ENCODE peak calls at places on chromosomes 12 and 14, in ten cellular contexts. K is dermis microvascular lymphatic vessel endothelial cell; H is effector memory CD8-positive, alpha-beta T cell; Y is bronchial epithelial cell; W is A673; S is stimulated activated CD4-positive, alpha-beta T cell treated with anti-CD3 and anti-CD28 coated beads, Interleukin-4, amount 100 ng/mL, for 24 hours; V is NCI-H1092 treated with DMSO at 0.1 percent for 48 hours; N is endodermal cell; T is activated T-cell treated with anti-CD3 and anti-CD28 coated beads for 1 hour; X is GM19239. I is an unnamed sample.

GRCh38 chr14:76877871-76878270 is 51.7 kb downstream of the LRRC74A start:
- DNase-seq in N (no peak), V (no peak), W (no peak), X (no peak), K (no peak), S (no peak), H (no peak), Y (no peak), T (no peak), I (no peak)

GRCh38 chr12:42807766-42808165 is 218.2 kb upstream of the PRICKLE1 start:
- DNase-seq in T (no peak), V (no peak), X (no peak), W (no peak), H (no peak), S (no peak), Y (no peak), K (no peak), N (peak), I (no peak)

GRCh38 chr12:123094349-123095073 is 56.4 kb downstream of the PITPNM2 start:
- DNase-seq in S (no peak), N (no peak), K (no peak), H (no peak), Y (peak), T (no peak), W (no peak), V (no peak), X (no peak), I (no peak)

GRCh38 chr14:44700694-44701093 is 193.6 kb upstream of the FSCB start:
- DNase-seq in H (no peak), X (no peak), W (no peak), Y (no peak), T (no peak), V (no peak), K (no peak), N (no peak), S (no peak), I (no peak)

GRCh38 chr14:106585692-106586091 is 1059.3 kb downstream of the TMEM121 start:
- DNase-seq in K (no peak), X (no peak), S (no peak), H (no peak), W (no peak), Y (no peak), N (no peak), T (no peak), V (no peak), I (no peak)

GRCh38 chr12:46677749-46678148 is 148.0 kb downstream of the SLC38A4 start:
- DNase-seq in Y (peak), T (no peak), V (peak), H (no peak), W (peak), X (no peak), N (peak), S (no peak), K (no peak), I (no peak)

GRCh38 chr12:47026291-47026690 is 53.1 kb upstream of the PCED1B start:
- DNase-seq in N (no peak), X (no peak), K (no peak), W (no peak), T (no peak), Y (no peak), S (no peak), H (no peak), V (no peak), I (no peak)

GRCh38 chr12:53379389-53380103 is 430 bp upstream of the SP1 start:
- DNase-seq in W (peak), N (peak), V (peak), K (peak), H (peak), T (peak), S (peak), X (peak), Y (peak), I (peak)

GRCh38 chr12:101706403-101706802 is 9.0 kb downstream of the CHPT1 start:
- DNase-seq in V (no peak), K (no peak), H (no peak), Y (no peak), S (no peak), T (no peak), X (no peak), N (no peak), W (no peak), I (no peak)

GRCh38 chr12:8065991-8066594 is at the start of gene C3AR1:
- DNase-seq in V (no peak), T (peak), N (no peak), S (peak), X (no peak), K (no peak), H (peak), W (peak), Y (peak), I (no peak)

GRCh38 chr12:68121143-68121542 is 38.4 kb downstream of the IFNG start:
- DNase-seq in T (no peak), V (no peak), S (peak), X (no peak), H (no peak), N (no peak), W (no peak), Y (no peak), K (no peak), I (no peak)

GRCh38 chr14:25150934-25151790 is 101.2 kb upstream of the STXBP6 start:
- DNase-seq in K (peak), W (peak), X (no peak), V (peak), S (no peak), N (no peak), H (no peak), T (no peak), Y (peak), I (peak)

GRCh38 chr14:103155013-103155412 is 31.8 kb downstream of the TNFAIP2 start:
- DNase-seq in Y (no peak), N (peak), X (no peak), T (no peak), V (no peak), K (no peak), W (no peak), H (no peak), S (no peak), I (no peak)

GRCh38 chr12:115942346-115942745 is 335.1 kb downstream of the MED13L start:
- DNase-seq in H (no peak), N (peak), K (no peak), S (no peak), Y (no peak), X (no peak), T (no peak), W (no peak), V (no peak), I (no peak)